ENCODE peak calls at places on chromosomes 11 and 22, in four cellular contexts. I is A549, G is K562, C is HepG2. F is an unnamed sample. For H3K4me1, the result is how much of the 10 kb centered on the place peaks cover.

GRCh38 chr11:95426823-95427462 is 195.9 kb upstream of the SESN3 start:
- ATAC-seq in I (no peak), G (no peak), C (no peak), F (no peak)

GRCh38 chr11:72349053-72349452 is 85.3 kb downstream of the CLPB start:
- ATAC-seq in I (no peak), G (no peak), C (no peak), F (no peak)

GRCh38 chr11:1092919-1093318 is 18.2 kb downstream of the MUC2 start:
- ATAC-seq in G (no peak), C (no peak), I (peak), F (no peak)

GRCh38 chr11:105861225-105861624 is 160.8 kb downstream of the MSANTD4 start:
- ATAC-seq in C (no peak), G (no peak), I (no peak), F (no peak)

GRCh38 chr11:119134389-119134978 is 13.1 kb downstream of the HINFP start:
- ATAC-seq in I (peak), C (peak), G (peak), F (no peak)

GRCh38 chr11:64206457-64207246 is at the start of gene FERMT3:
- ATAC-seq in I (no peak), C (no peak), G (peak), F (no peak)

GRCh38 chr11:32402836-32403235 is 32.5 kb downstream of the WT1 start:
- ATAC-seq in C (no peak), I (no peak), G (no peak), F (no peak)

GRCh38 chr11:73538381-73538872 is 59.5 kb downstream of the FAM168A start:
- ATAC-seq in C (no peak), I (no peak), G (no peak), F (no peak)

GRCh38 chr22:33519974-33520903 is 400.0 kb downstream of the LARGE1 start:
- ATAC-seq in I (no peak), C (no peak), G (no peak), F (no peak)

GRCh38 chr11:110859998-110860397 is 147.8 kb upstream of the ARHGAP20 start:
- ATAC-seq in I (no peak), C (no peak), G (no peak), F (no peak)

GRCh38 chr11:1990872-1991578 is 6.6 kb downstream of the H19 start:
- ATAC-seq in C (peak), I (no peak), G (peak), F (peak)

GRCh38 chr22:50025993-50026392 is 13.4 kb upstream of the IL17REL start:
- ATAC-seq in C (no peak), I (no peak), G (no peak), F (no peak)

GRCh38 chr22:40289991-40290459 is 56.3 kb upstream of the ADSL start:
- ATAC-seq in I (no peak), G (no peak), C (no peak), F (no peak)

GRCh38 chr11:33724644-33725035 is 11.6 kb downstream of the CD59 start:
- ATAC-seq in G (peak), I (no peak), C (peak), F (peak)

GRCh38 chr11:47437746-47438418 is 11.1 kb downstream of the RAPSN start:
- ATAC-seq in C (peak), G (peak), I (peak), F (no peak)

GRCh38 chr11:47489395-47489755 is 40.4 kb upstream of the RAPSN start:
- ATAC-seq in C (no peak), I (no peak), G (peak), F (no peak)

GRCh38 chr11:47895035-47895434 is 46.9 kb upstream of the NUP160 start:
- ATAC-seq in C (no peak), I (no peak), G (no peak), F (no peak)

GRCh38 chr11:3810951-3811350 is 2.6 kb downstream of the PGAP2 start:
- ATAC-seq in I (no peak), C (no peak), G (no peak), F (no peak)

GRCh38 chr22:47144076-47144765 is 381.8 kb downstream of the TBC1D22A start:
- ATAC-seq in I (no peak), C (no peak), G (no peak), F (no peak)

GRCh38 chr11:94133752-94134151 is 5.1 kb downstream of the PANX1 start:
- ATAC-seq in G (no peak), C (no peak), I (no peak), F (no peak)

GRCh38 chr22:47630741-47631534 is 868.5 kb downstream of the TBC1D22A start:
- ATAC-seq in G (peak), C (no peak), I (no peak), F (no peak)

GRCh38 chr22:38230108-38230825 is 28.5 kb downstream of the MAFF start:
- ATAC-seq in I (no peak), G (peak), C (no peak), F (no peak)

GRCh38 chr11:62497132-62497915 is 49.3 kb downstream of the AHNAK start:
- ATAC-seq in I (peak), C (peak), G (peak), F (peak)

GRCh38 chr11:75536786-75537629 is 11.3 kb upstream of the GDPD5 start:
- ATAC-seq in I (peak), G (peak), C (peak), F (no peak)

GRCh38 chr11:72293391-72293790 is 49.4 kb upstream of the PHOX2A start:
- ATAC-seq in C (no peak), I (no peak), G (no peak), F (no peak)

GRCh38 chr22:43088979-43089717 is at the start of gene TTLL1:
- ATAC-seq in G (peak), I (peak), C (peak), F (peak)
- TF ChIP-seq POLR2A in G (peak), I (peak), C (peak), F (peak)

DNA sequence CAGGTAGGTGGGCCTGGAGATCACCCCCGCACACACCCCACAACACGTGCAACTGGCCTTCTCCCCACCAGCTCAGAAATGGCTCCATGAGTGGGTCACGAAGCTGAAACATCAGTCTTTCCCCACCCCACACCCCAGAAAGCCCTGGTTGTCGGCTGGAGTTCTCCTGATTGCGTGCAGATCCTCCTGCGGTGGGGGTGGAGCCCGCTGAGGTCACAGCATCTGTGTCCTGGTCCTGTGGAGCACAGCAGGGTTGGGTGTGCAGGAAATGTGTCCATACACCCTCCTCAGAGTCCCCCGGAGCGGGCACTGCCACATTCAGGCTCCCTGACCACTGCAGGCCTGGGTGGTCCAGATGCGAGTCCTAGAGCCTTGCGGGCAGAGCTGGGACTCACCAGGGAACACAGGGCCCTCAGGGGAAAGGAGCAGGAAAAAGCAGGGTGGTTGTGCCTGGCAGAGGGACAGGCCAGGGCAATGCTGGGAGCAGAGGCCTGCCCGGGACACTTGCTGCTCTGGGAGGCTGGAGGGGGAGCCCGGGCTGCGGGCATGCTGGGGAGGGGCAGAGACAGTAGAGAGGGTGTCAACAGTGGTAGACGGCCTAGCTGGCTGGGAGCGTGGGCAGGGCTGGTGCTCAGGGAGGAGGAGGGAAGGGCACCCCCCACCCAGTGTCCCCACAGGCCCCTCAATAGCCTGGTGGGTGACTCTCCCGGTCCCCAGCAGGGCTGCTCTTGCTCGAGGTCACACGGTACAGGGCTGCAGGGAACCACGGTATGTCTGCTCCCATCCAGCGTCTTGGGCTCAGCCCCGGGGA is 42.4 kb upstream of the PPARA start:
- ATAC-seq in I (peak), G (no peak), C (no peak), F (no peak)
- H3K4me1 ChIP-seq in I (half or more), G (under half), C (half or more), F (half or more)

GRCh38 chr22:24587948-24588347 is 4.9 kb downstream of the LRRC75B start:
- ATAC-seq in G (no peak), C (no peak), I (no peak), F (no peak)

GRCh38 chr22:24588756-24589481 is 4.0 kb downstream of the LRRC75B start:
- ATAC-seq in G (no peak), I (no peak), C (no peak), F (no peak)

GRCh38 chr22:24589518-24590030 is 3.3 kb downstream of the LRRC75B start:
- ATAC-seq in G (no peak), C (no peak), I (no peak), F (no peak)

GRCh38 chr22:24587251-24587650 is 5.6 kb downstream of the LRRC75B start:
- ATAC-seq in G (no peak), I (no peak), C (no peak), F (no peak)

DNA sequence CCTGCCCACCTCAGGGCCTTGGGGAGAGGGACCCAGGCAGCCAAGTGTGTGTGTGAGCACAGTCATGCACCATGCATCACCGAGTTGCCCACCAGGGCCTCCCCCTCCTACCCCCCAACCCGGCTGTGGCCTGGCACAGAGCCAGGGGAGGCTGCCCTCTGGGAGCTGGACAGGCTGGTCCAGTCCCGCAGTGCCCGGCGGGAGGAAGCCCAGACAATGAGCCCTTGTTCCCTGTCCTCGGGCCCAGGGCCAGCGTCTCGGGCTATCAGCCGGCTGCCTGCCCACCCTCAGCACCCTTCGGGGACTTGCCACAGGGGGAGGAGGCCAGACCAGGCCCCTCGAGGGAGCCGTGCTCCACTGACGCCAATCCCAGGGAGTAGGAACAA is 4.5 kb downstream of the LRRC75B start:
- ATAC-seq in I (no peak), C (no peak), G (no peak), F (no peak)
- TF ChIP-seq EP300 in I (no peak), C (no peak), G (no peak), F (no peak)

DNA sequence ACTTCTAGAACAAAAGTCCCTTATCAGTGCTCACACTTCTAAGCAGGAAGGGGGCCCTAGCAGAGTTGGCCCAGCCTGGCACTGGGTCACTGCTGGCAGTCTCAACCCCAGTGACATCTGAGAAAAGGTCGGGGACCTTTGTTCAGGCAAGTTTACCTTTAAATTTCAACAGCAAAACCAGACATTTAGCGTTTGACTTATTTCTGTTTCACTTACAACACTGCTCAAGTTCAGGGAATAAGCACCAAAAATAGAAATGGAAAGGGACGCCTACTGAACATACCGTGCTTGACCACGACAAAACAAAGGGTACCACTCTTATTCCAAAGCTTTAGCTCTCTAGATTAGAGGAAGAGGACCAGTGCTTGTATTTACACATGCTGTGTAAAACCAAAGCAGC is 26.2 kb downstream of the PITPNB start:
- ATAC-seq in I (no peak), C (peak), G (no peak), F (peak)
- TF ChIP-seq POLR2A in I (no peak), C (no peak), G (no peak), F (no peak)

DNA sequence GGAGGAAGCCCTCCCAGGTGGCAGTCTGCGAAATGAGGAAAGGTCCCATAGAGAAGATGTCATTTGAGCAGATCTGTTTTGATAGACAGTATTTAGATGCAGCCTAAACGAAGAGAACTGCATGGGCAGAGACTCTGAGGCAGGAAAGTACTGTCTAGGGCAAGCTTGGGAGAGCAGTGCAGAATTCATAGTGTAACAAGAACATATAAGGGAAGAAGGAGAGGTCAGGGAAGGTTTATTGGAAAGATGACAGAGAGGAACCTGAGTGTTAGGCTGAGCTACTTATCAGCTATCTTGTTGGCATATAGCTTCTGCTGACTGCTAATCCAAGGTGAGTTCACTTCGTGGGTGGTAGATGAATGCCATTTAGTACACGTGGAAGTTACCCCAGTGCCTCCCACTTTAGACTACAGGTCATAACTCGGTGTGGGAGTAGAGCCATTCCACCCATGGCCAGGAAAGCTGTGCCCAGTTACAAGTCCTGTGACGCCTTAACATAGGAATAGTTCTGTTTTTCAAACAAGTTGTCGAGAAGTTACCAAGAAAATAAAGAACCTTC is 99.5 kb downstream of the DBX1 start:
- ATAC-seq in G (no peak), C (no peak), I (no peak), F (no peak)
- H3K4me1 ChIP-seq in G (under half), C (under half), I (under half), F (under half)

DNA sequence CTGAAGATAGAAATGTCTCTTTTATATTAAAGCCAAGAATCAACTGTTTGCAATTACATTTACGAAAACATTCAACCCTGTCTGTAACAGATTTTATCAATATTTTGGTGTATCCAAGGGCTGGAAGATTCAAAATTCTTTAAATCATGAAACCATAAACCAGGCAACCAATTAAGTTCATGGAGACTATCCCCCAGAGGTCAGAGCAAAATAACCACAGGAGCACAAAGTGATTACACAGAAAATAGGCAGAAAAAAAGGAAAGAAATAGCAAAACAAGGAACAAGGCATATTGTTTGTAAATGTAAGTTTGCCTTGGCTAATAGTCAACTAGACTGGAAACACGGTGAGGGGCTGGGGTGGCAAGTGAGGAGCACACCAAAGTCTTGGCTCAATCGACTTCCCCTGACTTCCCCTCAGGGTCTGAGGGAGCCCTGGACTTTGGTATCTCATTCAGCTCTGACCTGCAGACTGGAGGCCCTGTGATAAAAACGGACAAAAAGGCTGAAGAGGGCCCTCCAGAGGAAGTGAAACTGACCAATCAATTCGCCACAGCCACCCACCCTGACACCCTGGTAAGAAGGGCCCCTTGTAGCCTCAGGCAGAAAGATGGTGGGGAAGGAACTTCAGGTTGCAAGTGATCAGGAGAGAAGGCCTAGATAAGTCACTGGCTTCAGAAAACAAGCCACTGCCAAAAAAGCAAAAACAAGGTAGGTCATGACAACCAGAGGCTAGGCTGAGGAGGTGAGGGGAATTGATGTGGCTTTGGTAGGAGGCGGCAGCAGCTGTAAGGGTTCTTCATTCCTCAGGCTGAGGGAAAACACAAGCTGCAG is 1.9 kb downstream of the SIK3 start:
- ATAC-seq in I (no peak), G (peak), C (peak), F (no peak)
- TF ChIP-seq EP300 in I (no peak), G (peak), C (peak), F (no peak)

DNA sequence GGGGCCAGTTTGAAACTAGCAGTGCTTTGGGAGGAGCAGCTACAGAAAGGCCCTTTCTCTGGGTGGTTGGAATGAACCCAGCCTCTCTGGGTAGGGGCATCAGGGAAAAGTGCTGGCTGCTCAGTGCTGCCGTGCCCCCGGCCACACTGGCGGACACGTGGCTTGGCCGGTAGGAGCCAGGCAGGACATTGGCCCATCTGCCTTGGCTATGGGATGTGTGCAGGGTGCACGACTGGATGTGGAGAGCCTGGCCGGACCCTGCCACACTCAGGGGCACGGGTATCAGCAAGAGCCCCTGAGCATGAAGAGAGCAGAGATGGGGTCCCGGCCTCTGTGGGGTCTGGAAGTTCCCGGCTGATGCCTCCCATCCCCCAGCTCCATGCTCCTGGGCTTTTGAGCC is 46.6 kb downstream of the TPCN2 start:
- ATAC-seq in G (no peak), I (peak), C (peak), F (no peak)
- TF ChIP-seq POLR2A in G (no peak), I (no peak), C (no peak), F (no peak)

F was measured in gastroesophageal sphincter.